ENCODE peak calls at places on chromosome 1, in six cellular contexts. D is GM04504, S is ACHN, E is AG08396, I is osteoblast, J is small intestine. Y is an unnamed sample.

GRCh38 chr1:150972417-150972940 is 2.2 kb downstream of the CERS2 start:
- DNase-seq in D (no peak), I (peak), E (no peak), S (no peak), J (peak), Y (peak)

GRCh38 chr1:232012773-232013386 is 386.3 kb downstream of the DISC1 start:
- DNase-seq in J (peak), E (peak), D (peak), S (no peak), I (no peak), Y (no peak)

GRCh38 chr1:167594827-167595226 is 35.2 kb upstream of the RCSD1 start:
- DNase-seq in I (no peak), E (no peak), J (no peak), D (no peak), S (no peak), Y (no peak)

GRCh38 chr1:232378266-232379041 is 251.5 kb downstream of the SIPA1L2 start:
- DNase-seq in I (no peak), J (no peak), D (no peak), E (no peak), S (no peak), Y (no peak)

GRCh38 chr1:42223036-42223435 is 58.5 kb upstream of the GUCA2A start:
- DNase-seq in E (no peak), I (no peak), S (no peak), J (no peak), D (no peak), Y (no peak)

GRCh38 chr1:31531177-31532000 is 44.9 kb upstream of the TINAGL1 start:
- DNase-seq in E (peak), S (no peak), I (peak), J (no peak), D (peak), Y (no peak)

GRCh38 chr1:155218854-155219591 is 10.5 kb downstream of the MTX1 start:
- DNase-seq in S (peak), J (peak), I (peak), E (peak), D (no peak), Y (peak)

GRCh38 chr1:121448851-121449250 is 264.1 kb downstream of the SRGAP2C start:
- DNase-seq in S (no peak), D (no peak), J (no peak), I (no peak), E (no peak), Y (no peak)

GRCh38 chr1:226051356-226051755 is 11.2 kb upstream of the H3-3A start:
- DNase-seq in S (no peak), D (no peak), I (peak), J (no peak), E (peak), Y (no peak)

GRCh38 chr1:46526689-46527291 is 24.7 kb downstream of the KNCN start:
- DNase-seq in D (no peak), I (peak), J (peak), E (no peak), S (no peak), Y (no peak)